ENCODE peak calls at places on chromosomes 7 and 10, in four cellular contexts. One of them, this sample, is unnamed.

GRCh38 chr7:92633211-92633906 is 43.2 kb upstream of the FAM133B start:
- DNase-seq in NCI-H2107: no peak
- DNase-seq in aorta: no peak
- DNase-seq in iPS-NIHi11: peak
- DNase-seq in this sample: no peak

GRCh38 chr10:43408710-43409384 is at the start of gene HNRNPF:
- DNase-seq in aorta: peak
- DNase-seq in NCI-H2107: peak
- DNase-seq in iPS-NIHi11: peak
- DNase-seq in this sample: peak

GRCh38 chr7:101172005-101172853 is 6.9 kb upstream of the VGF start:
- DNase-seq in iPS-NIHi11: no peak
- DNase-seq in aorta: no peak
- DNase-seq in NCI-H2107: peak
- DNase-seq in this sample: peak

GRCh38 chr7:98054585-98054984 is 52.1 kb upstream of the LMTK2 start:
- DNase-seq in NCI-H2107: no peak
- DNase-seq in aorta: no peak
- DNase-seq in iPS-NIHi11: no peak
- DNase-seq in this sample: no peak

GRCh38 chr10:102421645-102422585 is 1.3 kb downstream of the FBXL15 start:
- DNase-seq in iPS-NIHi11: peak
- DNase-seq in NCI-H2107: no peak
- DNase-seq in aorta: no peak
- DNase-seq in this sample: peak

GRCh38 chr10:17984056-17984455 is 32.3 kb downstream of the SLC39A12 start:
- DNase-seq in aorta: no peak
- DNase-seq in NCI-H2107: no peak
- DNase-seq in iPS-NIHi11: no peak
- DNase-seq in this sample: no peak

GRCh38 chr7:40301486-40302065 is 166.8 kb downstream of the SUGCT start:
- DNase-seq in aorta: no peak
- DNase-seq in NCI-H2107: no peak
- DNase-seq in iPS-NIHi11: no peak
- DNase-seq in this sample: no peak

GRCh38 chr10:21273400-21273968 is 252.0 kb downstream of the SKIDA1 start:
- DNase-seq in aorta: no peak
- DNase-seq in NCI-H2107: no peak
- DNase-seq in iPS-NIHi11: no peak
- DNase-seq in this sample: no peak

GRCh38 chr7:139523988-139524815 is 717 bp downstream of the CLEC2L start:
- DNase-seq in aorta: no peak
- DNase-seq in NCI-H2107: no peak
- DNase-seq in iPS-NIHi11: peak
- DNase-seq in this sample: no peak

GRCh38 chr10:132847416-132847777 is 61.5 kb upstream of the NKX6-2 start:
- DNase-seq in aorta: no peak
- DNase-seq in NCI-H2107: no peak
- DNase-seq in iPS-NIHi11: no peak
- DNase-seq in this sample: peak

This sample was measured in H9.